ENCODE peak calls at places on chromosomes 2 and 18, in five cellular contexts. E, C, H, X and Z are unnamed samples.

GRCh38 chr2:20992201-20992711 is 51.6 kb downstream of the APOB start:
- DNase-seq in H (no peak), C (no peak), X (peak), E (no peak), Z (no peak)

GRCh38 chr2:113212245-113213060 is 38.7 kb downstream of the PSD4 start:
- DNase-seq in X (peak), C (no peak), H (no peak), E (no peak), Z (no peak)

GRCh38 chr2:143796051-143796450 is 666.8 kb downstream of the ARHGAP15 start:
- DNase-seq in C (no peak), X (no peak), H (no peak), E (no peak), Z (no peak)

GRCh38 chr2:64737547-64737946 is 83.8 kb upstream of the SERTAD2 start:
- DNase-seq in H (no peak), E (no peak), X (no peak), C (no peak), Z (no peak)

GRCh38 chr2:7692657-7693161 is 775.5 kb downstream of the RNF144A start:
- DNase-seq in C (no peak), X (peak), E (no peak), H (no peak), Z (no peak)

GRCh38 chr2:241574911-241575623 is 16.5 kb downstream of the BOK start:
- DNase-seq in X (peak), E (no peak), C (no peak), H (no peak), Z (no peak)

GRCh38 chr2:162118166-162119031 is 33.6 kb downstream of the GCG start:
- DNase-seq in C (no peak), E (no peak), H (peak), X (peak), Z (no peak)

GRCh38 chr2:110116033-110116710 is 550 bp upstream of the MALL start:
- DNase-seq in E (no peak), C (peak), H (peak), X (no peak), Z (no peak)

GRCh38 chr2:173544621-173545363 is 190.1 kb downstream of the CDCA7 start:
- DNase-seq in E (no peak), C (no peak), X (no peak), H (no peak), Z (no peak)

GRCh38 chr2:77484026-77484425 is 38.1 kb downstream of the LRRTM4 start:
- DNase-seq in X (no peak), E (no peak), H (no peak), C (no peak), Z (no peak)

GRCh38 chr2:48107326-48107925 is 201.1 kb upstream of the FBXO11 start:
- DNase-seq in C (no peak), H (peak), X (no peak), E (no peak), Z (no peak)

GRCh38 chr2:1632510-1632909 is 111.8 kb downstream of the PXDN start:
- DNase-seq in E (no peak), H (no peak), C (no peak), X (peak), Z (no peak)

GRCh38 chr18:44592639-44593038 is 88.0 kb upstream of the SETBP1 start:
- DNase-seq in C (no peak), X (no peak), H (no peak), E (no peak), Z (no peak)

GRCh38 chr2:179855673-179856072 is 5.7 kb downstream of the ZNF385B start:
- DNase-seq in X (no peak), E (no peak), H (no peak), C (no peak), Z (no peak)

GRCh38 chr18:54330768-54331548 is 26.7 kb downstream of the STARD6 start:
- DNase-seq in C (no peak), X (no peak), H (no peak), E (no peak), Z (no peak)

GRCh38 chr2:236862961-236863728 is 222.5 kb upstream of the COPS8 start:
- DNase-seq in E (no peak), C (peak), H (no peak), X (peak), Z (peak)

GRCh38 chr2:1648241-1649102 is 95.8 kb downstream of the PXDN start:
- DNase-seq in X (peak), C (peak), H (no peak), E (no peak), Z (no peak)

GRCh38 chr2:124310671-124311070 is 285.6 kb downstream of the CNTNAP5 start:
- DNase-seq in E (no peak), C (no peak), X (no peak), H (no peak), Z (no peak)

GRCh38 chr2:118865106-118865505 is 17.7 kb upstream of the EN1 start:
- DNase-seq in E (no peak), X (no peak), H (peak), C (no peak), Z (no peak)

GRCh38 chr2:102439065-102439695 is 16.2 kb downstream of the IL18RAP start:
- DNase-seq in X (no peak), E (no peak), C (no peak), H (no peak), Z (no peak)

GRCh38 chr18:78664048-78664447 is 315.6 kb upstream of the SALL3 start:
- DNase-seq in E (no peak), C (no peak), X (no peak), H (no peak), Z (no peak)

GRCh38 chr18:59846814-59847490 is 52.8 kb upstream of the PMAIP1 start:
- DNase-seq in X (peak), E (no peak), C (no peak), H (peak), Z (peak)

GRCh38 chr2:72932045-72932444 is 14.7 kb downstream of the EMX1 start:
- DNase-seq in E (no peak), H (no peak), X (no peak), C (no peak), Z (no peak)

GRCh38 chr2:172551266-172551665 is 4.6 kb upstream of the PDK1 start:
- DNase-seq in X (no peak), C (no peak), H (no peak), E (no peak), Z (no peak)

GRCh38 chr2:191321861-191322662 is 76.9 kb downstream of the MYO1B start:
- DNase-seq in X (no peak), H (peak), C (no peak), E (no peak), Z (no peak)

GRCh38 chr2:73877071-73877802 is 15.6 kb upstream of the ACTG2 start:
- DNase-seq in C (no peak), E (no peak), X (no peak), H (no peak), Z (no peak)

GRCh38 chr2:220499281-220499680 is 871.9 kb downstream of the SLC4A3 start:
- DNase-seq in E (no peak), X (no peak), C (no peak), H (no peak), Z (no peak)

GRCh38 chr2:209624192-209624938 is 147.3 kb upstream of the UNC80 start:
- DNase-seq in E (no peak), H (no peak), X (no peak), C (no peak), Z (no peak)

GRCh38 chr2:203688798-203689197 is 17.6 kb upstream of the CD28 start:
- DNase-seq in X (no peak), E (no peak), H (no peak), C (no peak), Z (no peak)

GRCh38 chr18:6039055-6039454 is 143.7 kb upstream of the TMEM200C start:
- DNase-seq in X (no peak), H (no peak), E (no peak), C (no peak), Z (no peak)

GRCh38 chr2:148209598-148209997 is 188.7 kb downstream of the MBD5 start:
- DNase-seq in X (no peak), E (no peak), H (peak), C (no peak), Z (no peak)

GRCh38 chr2:58764321-58765099 is 523.4 kb upstream of the FANCL start:
- DNase-seq in E (no peak), C (no peak), X (no peak), H (no peak), Z (no peak)

GRCh38 chr2:96579422-96579821 is 42.9 kb downstream of the ARID5A start:
- DNase-seq in H (no peak), C (no peak), E (no peak), X (no peak), Z (no peak)

GRCh38 chr2:160042054-160042453 is 20.4 kb downstream of the PLA2R1 start:
- DNase-seq in X (no peak), C (no peak), E (no peak), H (peak), Z (no peak)

GRCh38 chr2:227499971-227500630 is 28.1 kb downstream of the AGFG1 start:
- DNase-seq in C (no peak), E (no peak), H (no peak), X (no peak), Z (no peak)
- TF ChIP-seq POLR2AphosphoS5 in C (no peak), E (no peak), H (no peak), X (no peak), Z (no peak)

GRCh38 chr2:70145168-70145538 is 45.7 kb downstream of the C2orf42 start:
- DNase-seq in C (no peak), H (no peak), X (no peak), E (no peak), Z (no peak)

GRCh38 chr2:70141754-70142589 is 48.8 kb downstream of the C2orf42 start:
- DNase-seq in X (no peak), H (peak), C (no peak), E (peak), Z (no peak)

GRCh38 chr2:70144443-70145167 is 46.2 kb downstream of the C2orf42 start:
- DNase-seq in E (no peak), X (no peak), C (no peak), H (no peak), Z (no peak)

GRCh38 chr2:70142590-70143313 is 48.1 kb downstream of the C2orf42 start:
- DNase-seq in H (peak), E (peak), C (peak), X (peak), Z (peak)

DNA sequence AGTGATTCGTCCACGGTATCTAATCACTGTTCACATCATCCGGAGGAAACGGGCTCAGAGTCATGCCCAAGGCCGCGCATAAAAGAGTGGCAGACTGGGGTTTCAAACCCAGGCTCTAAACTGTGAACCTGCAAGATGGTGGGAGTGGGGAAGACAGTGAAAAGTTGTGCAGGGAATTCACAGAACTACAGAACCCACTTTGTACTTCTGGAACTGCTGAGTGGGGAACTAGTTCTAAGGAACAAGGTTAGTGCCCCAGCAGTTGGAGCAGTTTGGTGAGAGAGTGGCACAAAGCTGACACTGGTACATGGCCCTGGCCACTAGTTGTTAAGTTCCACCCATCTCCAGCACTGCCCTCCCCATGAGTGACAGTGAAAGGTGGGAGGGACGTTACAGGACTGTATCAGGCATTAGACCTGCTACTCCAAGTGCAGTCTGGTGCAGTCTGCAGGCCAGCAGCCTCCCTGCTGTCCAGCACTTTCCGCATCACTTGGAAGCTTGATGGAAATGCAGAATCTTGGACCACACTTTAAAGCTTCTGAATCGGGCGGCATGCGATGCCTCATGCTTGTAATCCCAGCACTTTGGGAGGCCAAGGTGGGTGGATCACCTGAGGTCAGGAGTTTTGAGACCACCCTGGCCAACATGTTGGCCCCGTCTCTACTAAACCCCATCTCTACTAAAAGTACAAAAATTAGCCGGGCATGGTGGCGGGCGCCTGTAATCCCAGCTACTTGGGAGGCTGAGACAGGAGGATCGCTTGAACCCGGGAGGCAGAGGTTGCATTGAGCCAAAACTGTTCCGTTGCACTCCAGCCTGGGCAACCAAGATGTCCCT is 47.3 kb downstream of the C2orf42 start:
- DNase-seq in E (peak), H (peak), C (no peak), X (peak), Z (no peak)
- TF ChIP-seq POLR2AphosphoS5 in E (no peak), H (no peak), C (no peak), X (no peak), Z (peak)

GRCh38 chr18:50836521-50836957 is 16.7 kb upstream of the MRO start:
- DNase-seq in C (no peak), H (peak), X (no peak), E (no peak), Z (no peak)
- TF ChIP-seq POLR2AphosphoS5 in C (no peak), H (no peak), X (no peak), E (no peak), Z (no peak)

GRCh38 chr2:223100061-223100511 is 48.1 kb downstream of the KCNE4 start:
- DNase-seq in E (no peak), X (peak), C (no peak), H (no peak), Z (no peak)
- TF ChIP-seq POLR2AphosphoS5 in E (no peak), X (peak), C (no peak), H (no peak), Z (no peak)